ENCODE peak calls at places on chromosomes 3 and 15, in seven cellular contexts. E is right lobe of liver, J is H1, D is cardiac muscle cell, T is DND-41, Q is heart left ventricle, F is hepatocyte. V is an unnamed sample. For H3K9me3, the result is how much of the 10 kb centered on the place peaks cover.

GRCh38 chr3:135513106-135514063 is 452.1 kb upstream of the PPP2R3A start:
- DNase-seq in J (no peak), Q (no peak), T (peak), F (peak), E (no peak), D (peak), V (no peak)

GRCh38 chr3:74789111-74789510 is 174.7 kb upstream of the CNTN3 start:
- DNase-seq in E (no peak), F (peak), D (no peak), J (no peak), Q (no peak), T (no peak), V (no peak)

GRCh38 chr15:100264994-100265640 is 76.7 kb downstream of the ADAMTS17 start:
- DNase-seq in Q (no peak), T (no peak), F (no peak), D (no peak), J (no peak), E (no peak), V (no peak)

GRCh38 chr3:10329495-10330015 is 8.6 kb upstream of the SEC13 start:
- DNase-seq in E (no peak), F (no peak), T (no peak), Q (no peak), D (no peak), J (no peak), V (no peak)

GRCh38 chr3:115562636-115563267 is 60.6 kb upstream of the GAP43 start:
- DNase-seq in Q (no peak), J (no peak), T (no peak), E (no peak), D (no peak), F (no peak), V (no peak)

GRCh38 chr3:57555316-57555715 is 758 bp upstream of the PDE12 start:
- DNase-seq in D (no peak), F (no peak), Q (no peak), T (no peak), J (no peak), E (no peak), V (no peak)

GRCh38 chr3:7800006-7800780 is 701.4 kb upstream of the LMCD1 start:
- DNase-seq in T (no peak), E (no peak), J (no peak), Q (no peak), D (peak), F (no peak), V (no peak)

GRCh38 chr3:22175899-22176298 is 424.9 kb upstream of the ZNF385D start:
- DNase-seq in D (peak), Q (no peak), T (no peak), F (no peak), E (no peak), J (no peak), V (no peak)

GRCh38 chr15:85318732-85319076 is 61.7 kb upstream of the AKAP13 start:
- DNase-seq in Q (no peak), D (no peak), E (no peak), F (no peak), J (no peak), T (no peak), V (no peak)

GRCh38 chr15:71820127-71820526 is 9.8 kb downstream of the NR2E3 start:
- DNase-seq in D (no peak), J (no peak), Q (no peak), T (no peak), E (no peak), F (no peak), V (no peak)
- H3K9me3 ChIP-seq in D (under half), J (under half), Q (under half), T (under half), E (under half), F (under half), V (under half)

GRCh38 chr3:29441422-29441821 is 160.6 kb downstream of the RBMS3 start:
- DNase-seq in T (no peak), Q (no peak), D (no peak), F (no peak), E (no peak), J (no peak), V (no peak)

GRCh38 chr3:29440321-29441019 is 159.6 kb downstream of the RBMS3 start:
- DNase-seq in F (peak), T (no peak), J (no peak), Q (no peak), E (no peak), D (no peak), V (no peak)

GRCh38 chr3:29438580-29438979 is 157.7 kb downstream of the RBMS3 start:
- DNase-seq in T (no peak), E (no peak), D (no peak), F (no peak), Q (no peak), J (no peak), V (no peak)

GRCh38 chr3:29436612-29437313 is 155.9 kb downstream of the RBMS3 start:
- DNase-seq in E (no peak), T (no peak), F (no peak), J (no peak), Q (no peak), D (no peak), V (no peak)

GRCh38 chr3:29441020-29441324 is 160.1 kb downstream of the RBMS3 start:
- DNase-seq in F (peak), E (no peak), J (no peak), Q (no peak), D (no peak), T (no peak), V (no peak)
- H3K4me3 ChIP-seq in F (peak), E (no peak), J (no peak), Q (no peak), D (peak), T (no peak), V (peak)

GRCh38 chr3:61947456-61947855 is 386.1 kb downstream of the PTPRG start:
- DNase-seq in Q (no peak), E (no peak), T (no peak), F (no peak), D (peak), J (no peak), V (peak)

GRCh38 chr3:61946925-61947324 is 385.6 kb downstream of the PTPRG start:
- DNase-seq in Q (no peak), T (no peak), F (no peak), E (no peak), D (no peak), J (no peak), V (no peak)

GRCh38 chr3:61943975-61944374 is 382.6 kb downstream of the PTPRG start:
- DNase-seq in E (no peak), D (no peak), T (peak), Q (no peak), F (no peak), J (no peak), V (no peak)

GRCh38 chr3:61944736-61945135 is 383.4 kb downstream of the PTPRG start:
- DNase-seq in D (no peak), Q (no peak), T (no peak), F (no peak), E (no peak), J (no peak), V (no peak)

GRCh38 chr3:61945657-61946056 is 384.3 kb downstream of the PTPRG start:
- DNase-seq in E (no peak), Q (no peak), F (no peak), D (no peak), J (no peak), T (no peak), V (no peak)
- H3K27ac ChIP-seq in E (no peak), Q (no peak), F (no peak), D (no peak), J (no peak), T (no peak), V (no peak)

GRCh38 chr3:780505-780904 is 312.3 kb upstream of the CNTN6 start:
- DNase-seq in J (no peak), Q (no peak), E (no peak), T (no peak), F (no peak), D (no peak), V (no peak)

DNA sequence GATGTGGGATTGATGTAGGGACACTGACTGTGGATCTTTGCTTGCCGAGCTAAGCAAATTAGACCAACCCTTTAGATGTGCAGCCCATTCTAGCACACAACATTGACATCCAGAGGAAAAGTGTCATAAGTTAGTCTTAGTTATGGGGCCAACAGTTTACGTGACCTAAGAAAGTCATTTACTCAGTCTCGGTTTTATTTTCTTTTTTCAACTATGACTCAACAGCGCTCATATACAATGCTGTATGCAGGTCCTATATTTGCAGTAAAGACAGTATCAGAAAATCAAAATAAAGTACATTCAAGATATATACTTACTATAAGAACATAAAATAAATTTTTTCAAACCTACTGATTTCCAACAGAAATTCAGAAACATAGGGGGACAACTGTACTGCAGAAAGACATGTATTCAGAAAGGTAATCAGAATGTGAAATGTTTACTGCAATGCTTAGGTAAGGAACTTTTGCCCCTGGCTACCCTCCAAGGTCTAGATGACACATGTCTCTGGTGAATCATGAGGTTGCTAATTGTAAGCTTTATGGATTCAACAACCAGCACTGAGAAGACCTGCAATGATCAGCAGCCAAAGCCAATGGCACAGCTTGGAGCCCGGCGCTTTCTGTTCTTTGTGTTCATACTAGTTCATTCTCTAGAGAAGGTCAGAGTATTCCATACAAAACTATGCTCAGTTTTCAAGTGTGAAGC is 317.5 kb upstream of the CNTN6 start:
- DNase-seq in E (no peak), D (no peak), Q (no peak), T (no peak), J (no peak), F (peak), V (no peak)
- H3K9me3 ChIP-seq in E (under half), D (under half), Q (under half), T (under half), J (under half), F (under half), V (under half)

GRCh38 chr3:36904641-36905040 is 40.2 kb downstream of the TRANK1 start:
- DNase-seq in Q (peak), T (no peak), J (peak), E (no peak), F (no peak), D (peak), V (no peak)

GRCh38 chr3:36907911-36908646 is 36.8 kb downstream of the TRANK1 start:
- DNase-seq in J (no peak), D (peak), F (no peak), Q (peak), E (peak), T (peak), V (peak)

GRCh38 chr3:36908647-36909180 is 36.1 kb downstream of the TRANK1 start:
- DNase-seq in J (no peak), T (no peak), Q (no peak), D (no peak), F (no peak), E (no peak), V (no peak)

GRCh38 chr3:36905545-36905944 is 39.3 kb downstream of the TRANK1 start:
- DNase-seq in Q (no peak), E (no peak), F (no peak), D (no peak), J (peak), T (no peak), V (no peak)

GRCh38 chr3:36906504-36907149 is 38.2 kb downstream of the TRANK1 start:
- DNase-seq in T (peak), J (no peak), Q (no peak), F (no peak), D (peak), E (no peak), V (no peak)
- H3K4me3 ChIP-seq in T (peak), J (no peak), Q (peak), F (no peak), D (no peak), E (no peak), V (no peak)

DNA sequence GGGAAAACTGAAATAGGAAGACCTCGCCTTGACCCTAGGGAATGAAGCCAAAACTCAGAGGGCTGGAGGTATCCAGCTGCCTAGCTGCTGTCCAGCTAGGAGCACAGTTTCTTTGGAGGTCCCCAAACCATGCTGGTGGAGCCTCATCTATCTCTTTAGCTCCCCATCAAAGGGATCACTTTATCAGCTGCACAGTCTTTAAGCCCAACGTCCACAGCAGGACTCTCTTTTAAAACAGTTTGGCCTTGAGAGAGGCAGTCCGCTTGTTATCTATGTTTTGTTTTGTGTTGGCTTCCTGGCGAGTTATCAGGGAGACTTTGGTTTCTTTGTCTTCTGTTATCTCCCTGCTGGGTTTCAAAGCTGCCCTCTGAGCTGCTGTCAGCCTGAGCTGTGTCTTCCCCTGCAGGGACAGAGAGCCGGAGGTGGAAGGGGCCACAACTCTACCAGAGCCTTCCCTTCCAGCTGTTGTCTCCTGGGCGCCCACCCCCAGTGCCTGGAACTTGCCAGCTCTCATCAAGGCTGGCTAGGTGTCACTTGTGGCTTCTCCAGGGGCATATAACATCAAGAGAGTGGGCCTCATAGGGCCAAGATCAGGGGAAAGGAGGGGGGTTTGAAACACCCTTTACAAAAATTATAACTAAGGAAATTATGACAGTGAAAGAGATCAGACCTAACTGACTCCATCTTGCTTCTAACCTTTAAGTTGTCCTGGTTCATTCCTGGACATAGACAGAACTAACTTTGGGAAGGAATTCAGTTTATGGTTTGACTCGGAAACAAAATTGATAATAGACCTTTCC is 61.4 kb upstream of the C15orf39 start:
- DNase-seq in Q (no peak), T (no peak), D (peak), E (no peak), F (no peak), J (no peak), V (no peak)
- H3K27ac ChIP-seq in Q (no peak), T (no peak), D (peak), E (no peak), F (peak), J (no peak), V (no peak)

GRCh38 chr3:18302517-18302916 is 122.6 kb downstream of the SATB1 start:
- DNase-seq in D (peak), Q (no peak), E (no peak), J (no peak), F (peak), T (no peak), V (no peak)

GRCh38 chr3:18301781-18302180 is 123.4 kb downstream of the SATB1 start:
- DNase-seq in J (no peak), F (no peak), T (no peak), E (no peak), Q (no peak), D (no peak), V (no peak)

GRCh38 chr3:18308096-18308495 is 117.0 kb downstream of the SATB1 start:
- DNase-seq in J (no peak), E (no peak), F (no peak), D (no peak), Q (no peak), T (no peak), V (no peak)

DNA sequence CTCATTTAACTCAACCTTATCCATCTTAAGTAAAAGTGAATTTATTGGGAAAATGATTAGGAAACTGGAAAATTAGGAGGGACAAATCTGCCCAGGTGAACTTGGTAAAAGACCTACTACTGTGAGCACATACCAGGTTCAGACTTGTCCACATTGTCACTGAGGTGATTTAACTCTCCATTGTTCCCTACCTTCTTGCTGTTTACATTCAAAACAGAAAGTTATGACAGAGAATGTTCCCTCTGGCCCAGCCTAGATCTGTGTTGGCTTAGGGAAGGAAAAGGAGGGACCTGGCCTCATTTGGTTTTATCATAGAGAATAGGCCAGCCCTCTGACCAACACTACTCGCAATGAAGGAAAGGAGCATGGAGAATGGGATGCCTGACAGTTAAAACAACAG is 117.6 kb downstream of the SATB1 start:
- DNase-seq in F (no peak), Q (no peak), T (no peak), J (no peak), E (no peak), D (no peak), V (no peak)
- H3K9me3 ChIP-seq in F (under half), Q (under half), T (under half), J (under half), E (under half), D (under half), V (under half)

DNA sequence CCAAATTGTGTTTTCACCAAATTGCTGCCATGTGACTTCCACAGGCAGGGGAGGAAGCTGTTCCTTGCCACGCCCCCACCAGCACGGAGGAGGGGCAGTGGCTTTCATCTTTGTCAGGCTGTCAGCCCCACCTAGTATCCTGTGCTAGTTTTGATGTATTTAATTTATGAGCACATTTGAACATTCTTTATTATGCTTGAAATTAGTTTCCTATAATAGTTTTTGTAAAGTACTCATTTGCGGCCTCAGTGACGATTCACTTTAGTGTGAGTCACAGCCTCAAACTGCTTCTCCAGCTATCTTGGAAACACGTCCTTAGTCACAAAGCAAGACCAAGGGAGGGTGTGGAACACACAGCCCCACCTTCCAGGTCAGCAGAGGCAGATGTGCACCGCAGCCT is 239.9 kb upstream of the ATP10A start:
- DNase-seq in T (no peak), J (peak), F (no peak), D (no peak), Q (no peak), E (no peak), V (no peak)
- H3K4me3 ChIP-seq in T (no peak), J (no peak), F (no peak), D (no peak), Q (no peak), E (no peak), V (no peak)

GRCh38 chr3:195468391-195468776 is 25.6 kb upstream of the ACAP2 start:
- DNase-seq in J (no peak), D (no peak), F (no peak), E (no peak), T (no peak), Q (no peak), V (no peak)
- H3K27ac ChIP-seq in J (no peak), D (no peak), F (no peak), E (no peak), T (no peak), Q (no peak), V (no peak)